ENCODE peak calls at places on chromosomes 12 and 14, in nine cellular contexts. D is fibroblast of lung; P is fibroblast of the aortic adventitia; G is MM.1S; C is sigmoid colon; N is heart right ventricle; R is mucosa of descending colon; L is naive thymus-derived CD4-positive, alpha-beta T cell; M is breast epithelium. I is an unnamed sample.

GRCh38 chr14:95432152-95433093 is 84.0 kb downstream of the SYNE3 start:
- DNase-seq in R (peak; percentile 64), D (peak; percentile 23), L (no peak), N (peak; percentile 55), P (peak; percentile 14), G (no peak), M (no peak), C (peak; percentile 80), I (no peak)

GRCh38 chr12:125069616-125070015 is 4.4 kb downstream of the AACS start:
- DNase-seq in R (no peak), C (no peak), G (no peak), L (no peak), P (no peak), M (no peak), D (no peak), N (no peak), I (no peak)

GRCh38 chr12:19410211-19410610 is 29.1 kb upstream of the AEBP2 start:
- DNase-seq in N (no peak), G (no peak), C (no peak), L (no peak), R (no peak), D (peak; percentile 49), P (peak; percentile 25), M (no peak), I (no peak)

GRCh38 chr12:112198120-112198733 is 72.9 kb downstream of the TRAFD1 start:
- DNase-seq in C (no peak), R (peak; percentile 63), N (peak; percentile 35), G (peak; percentile 23), P (peak; percentile 56), D (peak; percentile 42), M (no peak), L (peak; percentile 36), I (no peak)

GRCh38 chr12:79689477-79690155 is 1.1 kb downstream of the PAWR start:
- DNase-seq in R (peak; percentile 62), M (no peak), C (no peak), L (no peak), P (peak; percentile 50), G (peak; percentile 39), N (peak; percentile 11), D (peak; percentile 54), I (no peak)

GRCh38 chr12:69872804-69873203 is 47.8 kb downstream of the MYRFL start:
- DNase-seq in N (no peak), L (no peak), D (no peak), R (no peak), P (peak; percentile 15), M (no peak), G (no peak), C (no peak), I (no peak)

GRCh38 chr12:77847665-77848431 is 17.2 kb downstream of the NAV3 start:
- DNase-seq in N (no peak), C (no peak), D (peak; percentile 96), L (no peak), M (no peak), G (peak; percentile 34), R (no peak), P (peak; percentile 90), I (no peak)

GRCh38 chr12:77256924-77257323 is 191.6 kb upstream of the E2F7 start:
- DNase-seq in L (no peak), D (peak; percentile 25), G (no peak), C (no peak), M (no peak), P (peak; percentile 73), R (no peak), N (no peak), I (no peak)

GRCh38 chr12:66062280-66062605 is 68.3 kb downstream of the LLPH start:
- DNase-seq in M (no peak), C (no peak), R (no peak), L (no peak), P (no peak), D (no peak), G (no peak), N (no peak), I (no peak)

GRCh38 chr14:62736426-62737043 is 308.7 kb downstream of the KCNH5 start:
- DNase-seq in P (no peak), N (no peak), C (no peak), G (no peak), D (peak; percentile 21), R (no peak), M (no peak), L (no peak), I (no peak)

GRCh38 chr12:109458771-109459208 is 18.3 kb downstream of the KCTD10 start:
- DNase-seq in P (peak; percentile 38), D (peak; percentile 52), M (no peak), G (no peak), R (no peak), N (no peak), L (no peak), C (no peak), I (no peak)

GRCh38 chr12:109458086-109458485 is 19.0 kb downstream of the KCTD10 start:
- DNase-seq in N (no peak), C (no peak), M (no peak), R (no peak), D (peak; percentile 89), P (peak; percentile 65), G (no peak), L (no peak), I (no peak)

GRCh38 chr12:109461049-109461845 is 15.9 kb downstream of the KCTD10 start:
- DNase-seq in P (peak; percentile 30), N (peak; percentile 53), L (no peak), R (peak; percentile 65), G (no peak), D (peak; percentile 68), C (no peak), M (no peak), I (no peak)

GRCh38 chr12:109460538-109460937 is 16.6 kb downstream of the KCTD10 start:
- DNase-seq in R (no peak), G (no peak), C (no peak), P (no peak), L (no peak), D (no peak), N (no peak), M (no peak), I (no peak)

GRCh38 chr12:109459247-109459646 is 17.9 kb downstream of the KCTD10 start:
- DNase-seq in L (no peak), G (no peak), D (peak; percentile 53), R (no peak), N (no peak), P (peak; percentile 40), C (no peak), M (no peak), I (no peak)
- H3K4me3 ChIP-seq in L (no peak overlapping the region), G (no peak overlapping the region), D (no peak overlapping the region), R (no peak overlapping the region), N (no peak overlapping the region), P (no peak overlapping the region), C (no peak overlapping the region), M (no peak overlapping the region), I (no peak overlapping the region)

GRCh38 chr12:57475271-57476161 is 4.2 kb downstream of the ARHGAP9 start:
- DNase-seq in P (peak; percentile 37), D (peak; percentile 26), C (peak; percentile 79), N (no peak), G (no peak), M (no peak), R (no peak), L (no peak), I (no peak)
- H3K4me3 ChIP-seq in P (no peak overlapping the region), D (peak overlapping the region; percentile 33), C (peak overlapping the region; percentile 47), N (peak overlapping the region; percentile 49), G (no peak overlapping the region), M (peak overlapping the region; percentile 66), R (no peak overlapping the region), L (peak overlapping the region; percentile 95), I (peak overlapping the region; percentile 36)

DNA sequence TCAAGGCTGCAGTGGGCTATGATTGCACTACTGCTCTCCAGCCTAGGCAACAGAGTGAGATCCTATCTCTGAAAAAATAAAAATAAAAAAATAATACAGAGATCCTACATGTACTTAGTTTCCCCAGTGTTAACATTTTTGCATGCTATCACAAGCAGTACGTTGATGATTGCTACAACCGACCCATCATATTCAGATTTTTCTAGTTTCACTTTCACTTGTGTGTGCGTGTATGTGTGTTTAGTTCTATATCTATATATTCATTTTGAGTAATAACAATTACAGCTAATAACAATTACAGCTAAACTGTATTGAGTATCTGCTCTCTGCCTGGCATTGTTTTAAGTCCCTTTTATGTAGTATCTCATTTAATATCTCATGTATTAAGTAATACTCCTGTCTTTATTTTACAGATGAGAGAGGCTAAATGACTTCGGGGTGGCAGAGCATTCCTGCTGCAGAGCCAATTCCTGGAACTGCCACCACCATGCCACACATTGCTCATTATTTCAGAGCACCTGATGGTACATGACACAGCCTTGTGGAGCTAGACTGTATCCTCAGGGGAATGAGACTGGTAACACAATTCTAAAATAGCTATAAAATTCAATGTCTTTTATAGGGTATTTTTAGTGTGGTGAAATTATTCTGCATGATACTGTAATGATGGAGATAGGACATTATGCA is 153.1 kb downstream of the BCAT1 start:
- DNase-seq in P (no peak), D (no peak), G (peak; percentile 35), C (no peak), M (no peak), R (no peak), N (no peak), L (no peak), I (no peak)
- H3K4me3 ChIP-seq in P (no peak overlapping the region), D (no peak overlapping the region), G (no peak overlapping the region), C (peak overlapping the region; percentile 28), M (peak overlapping the region; percentile 43), R (no peak overlapping the region), N (peak overlapping the region; percentile 20), L (peak overlapping the region; percentile 51), I (peak overlapping the region; percentile 57)

GRCh38 chr14:69769623-69770022 is 2.7 kb downstream of the SRSF5 start:
- DNase-seq in N (no peak), R (no peak), L (no peak), D (no peak), G (no peak), C (no peak), P (no peak), M (no peak), I (no peak)

GRCh38 chr14:69770559-69770958 is 3.6 kb downstream of the SRSF5 start:
- DNase-seq in D (no peak), P (no peak), N (no peak), M (no peak), L (no peak), R (no peak), C (no peak), G (no peak), I (no peak)

GRCh38 chr14:69768873-69769272 is 1.9 kb downstream of the SRSF5 start:
- DNase-seq in L (no peak), D (peak; percentile 24), M (no peak), P (no peak), N (no peak), G (no peak), C (no peak), R (no peak), I (no peak)

GRCh38 chr14:69766984-69767368 is at the start of gene SRSF5:
- DNase-seq in C (peak; percentile 99), L (peak; percentile 93), D (peak; percentile 96), G (peak; percentile 85), N (peak; percentile 97), M (peak; percentile 97), P (peak; percentile 98), R (peak; percentile 98), I (peak; percentile 81)

GRCh38 chr14:69767369-69767999 is 542 bp downstream of the SRSF5 start:
- DNase-seq in C (peak; percentile 94), M (peak; percentile 91), R (peak; percentile 92), P (peak; percentile 88), G (peak; percentile 80), D (peak; percentile 90), L (peak; percentile 84), N (peak; percentile 91), I (peak; percentile 46)
- H3K4me3 ChIP-seq in C (peak overlapping the region; percentile 93), M (peak overlapping the region; percentile 92), R (peak overlapping the region; percentile 97), P (peak overlapping the region; percentile 98), G (peak overlapping the region; percentile 99), D (peak overlapping the region; percentile 80), L (peak overlapping the region; percentile 100), N (peak overlapping the region; percentile 87), I (peak overlapping the region; percentile 85)